ENCODE peak calls at places on chromosomes 11 and 22, in four cellular contexts. One of them, this sample, is unnamed.

GRCh38 chr22:42938449-42938848 is 76.5 kb downstream of the PACSIN2 start:
- DNase-seq in lung: no peak
- DNase-seq in tibial artery: peak; percentile 72
- DNase-seq in GM23338: no peak
- DNase-seq in this sample: peak; percentile 41

GRCh38 chr11:119153049-119153818 is 4.4 kb downstream of the ABCG4 start:
- DNase-seq in lung: no peak
- DNase-seq in tibial artery: no peak
- DNase-seq in GM23338: peak; percentile 63
- DNase-seq in this sample: peak; percentile 78

GRCh38 chr11:119342023-119342300 is 1.3 kb upstream of the C1QTNF5 start:
- DNase-seq in lung: no peak
- DNase-seq in tibial artery: peak; percentile 62
- DNase-seq in GM23338: no peak
- DNase-seq in this sample: no peak

GRCh38 chr11:92550411-92550810 is 325.8 kb downstream of the FAT3 start:
- DNase-seq in lung: no peak
- DNase-seq in tibial artery: no peak
- DNase-seq in GM23338: peak; percentile 74
- DNase-seq in this sample: peak; percentile 92

GRCh38 chr11:746289-747175 is 732 bp upstream of the TALDO1 start:
- DNase-seq in lung: no peak
- DNase-seq in tibial artery: no peak
- DNase-seq in GM23338: peak; percentile 64
- DNase-seq in this sample: peak; percentile 73

GRCh38 chr11:70641366-70641765 is 243.0 kb downstream of the CTTN start:
- DNase-seq in lung: no peak
- DNase-seq in tibial artery: no peak
- DNase-seq in GM23338: no peak
- DNase-seq in this sample: peak; percentile 63

GRCh38 chr11:115564851-115565250 is 60.6 kb upstream of the CADM1 start:
- DNase-seq in lung: no peak
- DNase-seq in tibial artery: no peak
- DNase-seq in GM23338: no peak
- DNase-seq in this sample: no peak

GRCh38 chr22:44286673-44287072 is 26.1 kb downstream of the SHISAL1 start:
- DNase-seq in lung: no peak
- DNase-seq in tibial artery: no peak
- DNase-seq in GM23338: no peak
- DNase-seq in this sample: no peak

GRCh38 chr11:41784513-41785335 is 325.3 kb upstream of the LRRC4C start:
- DNase-seq in lung: no peak
- DNase-seq in tibial artery: no peak
- DNase-seq in GM23338: no peak
- DNase-seq in this sample: no peak

GRCh38 chr11:702731-703461 is 3.1 kb upstream of the EPS8L2 start:
- DNase-seq in lung: peak; percentile 81
- DNase-seq in tibial artery: peak; percentile 81
- DNase-seq in GM23338: no peak
- DNase-seq in this sample: no peak

GRCh38 chr11:112652786-112653390 is 308.3 kb upstream of the NCAM1 start:
- DNase-seq in lung: no peak
- DNase-seq in tibial artery: no peak
- DNase-seq in GM23338: no peak
- DNase-seq in this sample: no peak

GRCh38 chr11:125175896-125176575 is 11.5 kb downstream of the PKNOX2 start:
- DNase-seq in lung: no peak
- DNase-seq in tibial artery: peak; percentile 74
- DNase-seq in GM23338: no peak
- DNase-seq in this sample: no peak

GRCh38 chr11:23866641-23867040 is 630.2 kb upstream of the LUZP2 start:
- DNase-seq in lung: no peak
- DNase-seq in tibial artery: no peak
- DNase-seq in GM23338: no peak
- DNase-seq in this sample: no peak

GRCh38 chr11:23539556-23539955 is 679.3 kb upstream of the CCDC179 start:
- DNase-seq in lung: no peak
- DNase-seq in tibial artery: no peak
- DNase-seq in GM23338: no peak
- DNase-seq in this sample: no peak

GRCh38 chr11:77172666-77172982 is 44.6 kb downstream of the MYO7A start:
- DNase-seq in lung: no peak
- DNase-seq in tibial artery: no peak
- DNase-seq in GM23338: no peak
- DNase-seq in this sample: no peak

GRCh38 chr11:40130427-40130826 is 1329.0 kb downstream of the LRRC4C start:
- DNase-seq in lung: no peak
- DNase-seq in tibial artery: no peak
- DNase-seq in GM23338: peak; percentile 42
- DNase-seq in this sample: peak; percentile 71

GRCh38 chr11:110522456-110522855 is 92.7 kb downstream of the FDX1 start:
- DNase-seq in lung: no peak
- DNase-seq in tibial artery: no peak
- DNase-seq in GM23338: no peak
- DNase-seq in this sample: no peak

GRCh38 chr11:8206251-8207079 is 37.6 kb upstream of the RIC3 start:
- DNase-seq in lung: no peak
- DNase-seq in tibial artery: no peak
- DNase-seq in GM23338: peak; percentile 70
- DNase-seq in this sample: peak; percentile 79

GRCh38 chr11:16186680-16187079 is 169.7 kb downstream of the SOX6 start:
- DNase-seq in lung: no peak
- DNase-seq in tibial artery: no peak
- DNase-seq in GM23338: no peak
- DNase-seq in this sample: no peak

GRCh38 chr22:26576026-26576680 is 13.8 kb downstream of the TPST2 start:
- DNase-seq in lung: no peak
- DNase-seq in tibial artery: no peak
- DNase-seq in GM23338: no peak
- DNase-seq in this sample: no peak

GRCh38 chr11:15692739-15693138 is 578.0 kb downstream of the INSC start:
- DNase-seq in lung: no peak
- DNase-seq in tibial artery: no peak
- DNase-seq in GM23338: no peak
- DNase-seq in this sample: peak; percentile 48

GRCh38 chr11:64476866-64477265 is 114.2 kb upstream of the SLC22A12 start:
- DNase-seq in lung: no peak
- DNase-seq in tibial artery: peak; percentile 33
- DNase-seq in GM23338: no peak
- DNase-seq in this sample: no peak

GRCh38 chr11:35980646-35981402 is 37.0 kb downstream of the LDLRAD3 start:
- DNase-seq in lung: no peak
- DNase-seq in tibial artery: no peak
- DNase-seq in GM23338: no peak
- DNase-seq in this sample: no peak

GRCh38 chr22:22144858-22145257 is 99.7 kb upstream of the VPREB1 start:
- DNase-seq in lung: no peak
- DNase-seq in tibial artery: no peak
- DNase-seq in GM23338: peak; percentile 36
- DNase-seq in this sample: no peak

GRCh38 chr11:122523841-122524531 is 131.5 kb upstream of the UBASH3B start:
- DNase-seq in lung: no peak
- DNase-seq in tibial artery: no peak
- DNase-seq in GM23338: peak; percentile 52
- DNase-seq in this sample: peak; percentile 69

GRCh38 chr11:72787262-72788104 is 6.4 kb downstream of the STARD10 start:
- DNase-seq in lung: no peak
- DNase-seq in tibial artery: no peak
- DNase-seq in GM23338: peak; percentile 95
- DNase-seq in this sample: peak; percentile 97

GRCh38 chr11:133778161-133778560 is 67.2 kb downstream of the SPATA19 start:
- DNase-seq in lung: no peak
- DNase-seq in tibial artery: no peak
- DNase-seq in GM23338: peak; percentile 14
- DNase-seq in this sample: peak; percentile 48
- H3K27me3 ChIP-seq in lung: peaks cover 3% of the 10 kb centered on the region
- H3K27me3 ChIP-seq in tibial artery: no peaks in the 10 kb centered on the region
- H3K27me3 ChIP-seq in GM23338: no peaks in the 10 kb centered on the region
- H3K27me3 ChIP-seq in this sample: no peaks in the 10 kb centered on the region

GRCh38 chr22:25110846-25111578 is 88.6 kb upstream of the CRYBB3 start:
- DNase-seq in lung: peak; percentile 67
- DNase-seq in tibial artery: peak; percentile 91
- DNase-seq in GM23338: peak; percentile 90
- DNase-seq in this sample: peak; percentile 93
- H3K27ac ChIP-seq in lung: peak overlapping the region; percentile 84
- H3K27ac ChIP-seq in tibial artery: peak overlapping the region; percentile 78
- H3K27ac ChIP-seq in GM23338: peak overlapping the region; percentile 94
- H3K27ac ChIP-seq in this sample: peak overlapping the region; percentile 85

DNA sequence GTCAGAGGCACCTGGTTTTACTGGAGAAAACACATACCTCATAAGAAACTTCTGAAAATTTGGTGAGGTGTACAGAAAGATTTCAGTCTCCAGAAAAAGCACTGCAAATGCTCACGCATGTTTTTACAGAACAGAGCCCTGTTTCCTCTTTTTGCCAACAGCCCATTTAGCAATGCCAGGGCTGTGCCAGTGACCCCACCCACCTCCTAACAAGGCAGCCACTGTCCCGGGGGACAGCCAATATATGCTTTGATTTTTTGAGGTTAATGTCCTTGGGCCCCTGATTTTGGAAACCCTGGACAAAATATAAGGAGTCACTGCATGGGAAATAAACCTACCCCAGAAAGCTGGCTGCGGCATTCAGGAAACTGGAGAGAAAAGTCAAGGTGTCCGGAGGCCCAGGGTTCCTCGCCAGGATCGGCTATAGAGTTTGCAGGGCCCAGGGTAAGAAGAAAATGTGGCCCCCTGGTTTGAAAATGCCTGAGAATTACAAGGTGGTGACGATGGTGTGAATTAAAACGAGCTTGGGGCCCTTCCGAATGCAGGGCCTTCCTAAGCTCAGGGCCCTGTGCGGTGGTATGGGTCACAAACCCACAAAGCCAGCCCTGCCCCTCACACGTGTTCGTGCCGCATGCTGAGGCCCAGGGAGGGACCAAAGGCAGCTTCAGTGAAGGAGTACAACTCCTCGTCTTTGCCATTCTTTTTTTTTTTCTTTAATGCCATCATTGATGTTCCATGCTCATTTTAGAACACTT is 71.1 kb upstream of the WNT7B start:
- DNase-seq in lung: no peak
- DNase-seq in tibial artery: peak; percentile 88
- DNase-seq in GM23338: no peak
- DNase-seq in this sample: peak; percentile 28
- H3K27me3 ChIP-seq in lung: no peaks in the 10 kb centered on the region
- H3K27me3 ChIP-seq in tibial artery: no peaks in the 10 kb centered on the region
- H3K27me3 ChIP-seq in GM23338: peaks cover 31% of the 10 kb centered on the region
- H3K27me3 ChIP-seq in this sample: peaks cover 45% of the 10 kb centered on the region

GRCh38 chr11:9722893-9723292 is 59.0 kb downstream of the SWAP70 start:
- DNase-seq in lung: no peak
- DNase-seq in tibial artery: no peak
- DNase-seq in GM23338: peak; percentile 16
- DNase-seq in this sample: no peak

GRCh38 chr11:9731256-9731655 is 67.4 kb downstream of the SWAP70 start:
- DNase-seq in lung: no peak
- DNase-seq in tibial artery: no peak
- DNase-seq in GM23338: no peak
- DNase-seq in this sample: no peak

GRCh38 chr11:9722023-9722422 is 58.1 kb downstream of the SWAP70 start:
- DNase-seq in lung: no peak
- DNase-seq in tibial artery: no peak
- DNase-seq in GM23338: no peak
- DNase-seq in this sample: no peak

GRCh38 chr11:9728058-9728457 is 64.2 kb downstream of the SWAP70 start:
- DNase-seq in lung: no peak
- DNase-seq in tibial artery: no peak
- DNase-seq in GM23338: no peak
- DNase-seq in this sample: no peak

DNA sequence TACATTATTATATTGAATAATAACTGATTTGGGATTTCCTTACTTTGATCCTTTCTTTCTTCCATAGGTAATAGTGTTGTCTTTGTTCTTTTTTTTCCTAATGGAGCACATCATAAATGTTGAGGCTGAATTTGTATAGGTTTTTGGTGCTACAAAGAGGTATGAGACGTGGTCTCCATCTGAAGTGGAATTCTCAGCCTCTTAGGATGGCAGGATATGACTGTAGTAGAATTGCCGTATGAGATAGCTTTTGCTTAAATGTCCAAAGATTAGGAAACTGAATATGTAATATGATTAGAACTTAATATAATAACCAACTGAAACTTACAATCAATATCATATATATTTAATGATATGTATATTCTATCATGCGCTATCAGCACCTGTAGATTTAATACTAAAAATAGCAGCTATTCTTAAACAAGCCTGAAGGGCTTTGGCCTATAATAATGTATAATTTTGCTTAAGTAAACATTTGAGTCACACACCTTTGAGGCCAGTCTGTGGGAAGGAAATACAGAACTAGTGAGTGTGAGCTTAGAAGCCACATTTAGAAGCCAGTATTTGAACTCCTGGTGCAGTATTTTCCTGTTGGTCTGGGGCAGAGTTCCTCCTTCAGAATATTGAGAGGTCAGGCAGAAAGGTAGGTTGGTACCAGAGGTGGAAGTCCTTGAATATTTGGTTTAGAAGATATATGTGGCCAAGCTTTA is 62.6 kb downstream of the SWAP70 start:
- DNase-seq in lung: no peak
- DNase-seq in tibial artery: no peak
- DNase-seq in GM23338: no peak
- DNase-seq in this sample: no peak
- H3K27ac ChIP-seq in lung: no peak overlapping the region
- H3K27ac ChIP-seq in tibial artery: no peak overlapping the region
- H3K27ac ChIP-seq in GM23338: no peak overlapping the region
- H3K27ac ChIP-seq in this sample: no peak overlapping the region

GRCh38 chr22:39514373-39514973 is 5.9 kb upstream of the ATF4 start:
- DNase-seq in lung: no peak
- DNase-seq in tibial artery: no peak
- DNase-seq in GM23338: peak; percentile 81
- DNase-seq in this sample: peak; percentile 89
- H3K27me3 ChIP-seq in lung: no peaks in the 10 kb centered on the region
- H3K27me3 ChIP-seq in tibial artery: no peaks in the 10 kb centered on the region
- H3K27me3 ChIP-seq in GM23338: peaks cover 44% of the 10 kb centered on the region
- H3K27me3 ChIP-seq in this sample: no peaks in the 10 kb centered on the region

This sample was measured in endodermal cell.